ENCODE peak calls at places on chromosomes 7 and 10, in eight cellular contexts. One of them, this sample, is unnamed.
A peak's percentile ranks its signal among the peaks of the same experiment; 100 is the strongest.

GRCh38 chr10:102313221-102313896 is 68.0 kb downstream of the GBF1 start:
- DNase-seq in COLO829: no peak
- DNase-seq in AG04449: no peak
- DNase-seq in upper lobe of right lung: no peak
- DNase-seq in AML-193: no peak
- DNase-seq in caudate nucleus: no peak
- DNase-seq in NCI-H82: peak; percentile 94
- DNase-seq in right cardiac atrium: no peak
- DNase-seq in this sample: no peak

GRCh38 chr10:89550509-89550908 is 15.1 kb upstream of the SLC16A12 start:
- DNase-seq in AML-193: no peak
- DNase-seq in upper lobe of right lung: no peak
- DNase-seq in right cardiac atrium: peak; percentile 64
- DNase-seq in AG04449: no peak
- DNase-seq in caudate nucleus: no peak
- DNase-seq in NCI-H82: no peak
- DNase-seq in COLO829: peak; percentile 13
- DNase-seq in this sample: no peak

GRCh38 chr7:32588657-32589056 is 93.4 kb downstream of the AVL9 start:
- DNase-seq in right cardiac atrium: no peak
- DNase-seq in upper lobe of right lung: no peak
- DNase-seq in AG04449: peak; percentile 41
- DNase-seq in AML-193: peak; percentile 91
- DNase-seq in COLO829: peak; percentile 81
- DNase-seq in caudate nucleus: no peak
- DNase-seq in NCI-H82: no peak
- DNase-seq in this sample: peak; percentile 89

GRCh38 chr10:103919648-103920025 is 1.7 kb upstream of the STN1 start:
- DNase-seq in COLO829: no peak
- DNase-seq in AG04449: no peak
- DNase-seq in caudate nucleus: no peak
- DNase-seq in upper lobe of right lung: no peak
- DNase-seq in right cardiac atrium: no peak
- DNase-seq in NCI-H82: no peak
- DNase-seq in AML-193: no peak
- DNase-seq in this sample: no peak

GRCh38 chr10:6244510-6244909 is 41.8 kb downstream of the PFKFB3 start:
- DNase-seq in upper lobe of right lung: no peak
- DNase-seq in caudate nucleus: no peak
- DNase-seq in AML-193: no peak
- DNase-seq in COLO829: no peak
- DNase-seq in NCI-H82: peak; percentile 93
- DNase-seq in right cardiac atrium: no peak
- DNase-seq in AG04449: no peak
- DNase-seq in this sample: no peak

GRCh38 chr10:33487014-33487776 is 152.7 kb upstream of the NRP1 start:
- DNase-seq in caudate nucleus: no peak
- DNase-seq in AML-193: no peak
- DNase-seq in AG04449: no peak
- DNase-seq in COLO829: peak; percentile 3
- DNase-seq in right cardiac atrium: no peak
- DNase-seq in NCI-H82: peak; percentile 9
- DNase-seq in upper lobe of right lung: no peak
- DNase-seq in this sample: peak; percentile 38

GRCh38 chr10:35712486-35712885 is 70.4 kb upstream of the FZD8 start:
- DNase-seq in upper lobe of right lung: no peak
- DNase-seq in AG04449: no peak
- DNase-seq in caudate nucleus: no peak
- DNase-seq in NCI-H82: no peak
- DNase-seq in COLO829: no peak
- DNase-seq in AML-193: no peak
- DNase-seq in right cardiac atrium: no peak
- DNase-seq in this sample: no peak

GRCh38 chr7:91375378-91375777 is 111.1 kb downstream of the FZD1 start:
- DNase-seq in upper lobe of right lung: no peak
- DNase-seq in AML-193: no peak
- DNase-seq in AG04449: no peak
- DNase-seq in NCI-H82: no peak
- DNase-seq in caudate nucleus: no peak
- DNase-seq in right cardiac atrium: no peak
- DNase-seq in COLO829: no peak
- DNase-seq in this sample: no peak

GRCh38 chr7:68484731-68485130 is 1113.5 kb upstream of the AUTS2 start:
- DNase-seq in COLO829: no peak
- DNase-seq in NCI-H82: no peak
- DNase-seq in upper lobe of right lung: no peak
- DNase-seq in AG04449: no peak
- DNase-seq in caudate nucleus: peak; percentile 1
- DNase-seq in right cardiac atrium: no peak
- DNase-seq in AML-193: no peak
- DNase-seq in this sample: no peak

GRCh38 chr10:101118031-101118430 is 13.1 kb upstream of the TLX1 start:
- DNase-seq in NCI-H82: no peak
- DNase-seq in upper lobe of right lung: no peak
- DNase-seq in COLO829: peak; percentile 36
- DNase-seq in AML-193: no peak
- DNase-seq in right cardiac atrium: no peak
- DNase-seq in caudate nucleus: no peak
- DNase-seq in AG04449: no peak
- DNase-seq in this sample: no peak

GRCh38 chr7:134450296-134451000 is 8.5 kb downstream of the AKR1B1 start:
- DNase-seq in upper lobe of right lung: no peak
- DNase-seq in AG04449: no peak
- DNase-seq in NCI-H82: no peak
- DNase-seq in right cardiac atrium: no peak
- DNase-seq in caudate nucleus: no peak
- DNase-seq in COLO829: no peak
- DNase-seq in AML-193: no peak
- DNase-seq in this sample: no peak

GRCh38 chr7:82114237-82114636 is 329.3 kb downstream of the CACNA2D1 start:
- DNase-seq in AG04449: no peak
- DNase-seq in AML-193: no peak
- DNase-seq in NCI-H82: peak; percentile 50
- DNase-seq in COLO829: no peak
- DNase-seq in caudate nucleus: no peak
- DNase-seq in upper lobe of right lung: no peak
- DNase-seq in right cardiac atrium: no peak
- DNase-seq in this sample: no peak

GRCh38 chr10:91374054-91374453 is 36.1 kb upstream of the HECTD2 start:
- DNase-seq in NCI-H82: no peak
- DNase-seq in AG04449: no peak
- DNase-seq in COLO829: no peak
- DNase-seq in upper lobe of right lung: no peak
- DNase-seq in caudate nucleus: no peak
- DNase-seq in AML-193: no peak
- DNase-seq in right cardiac atrium: no peak
- DNase-seq in this sample: no peak

GRCh38 chr7:129343099-129343700 is 91.0 kb upstream of the STRIP2 start:
- DNase-seq in NCI-H82: peak; percentile 59
- DNase-seq in upper lobe of right lung: no peak
- DNase-seq in AG04449: no peak
- DNase-seq in AML-193: peak; percentile 52
- DNase-seq in caudate nucleus: no peak
- DNase-seq in COLO829: peak; percentile 69
- DNase-seq in right cardiac atrium: no peak
- DNase-seq in this sample: peak; percentile 64

GRCh38 chr10:30013684-30014246 is 45.6 kb downstream of the JCAD start:
- DNase-seq in AG04449: no peak
- DNase-seq in right cardiac atrium: peak; percentile 87
- DNase-seq in COLO829: no peak
- DNase-seq in upper lobe of right lung: no peak
- DNase-seq in NCI-H82: no peak
- DNase-seq in caudate nucleus: no peak
- DNase-seq in AML-193: no peak
- DNase-seq in this sample: peak; percentile 43

GRCh38 chr7:96786261-96786997 is 76.8 kb upstream of the SEM1 start:
- DNase-seq in caudate nucleus: no peak
- DNase-seq in upper lobe of right lung: no peak
- DNase-seq in right cardiac atrium: peak; percentile 61
- DNase-seq in AG04449: no peak
- DNase-seq in COLO829: no peak
- DNase-seq in AML-193: no peak
- DNase-seq in NCI-H82: no peak
- DNase-seq in this sample: no peak

GRCh38 chr7:114243019-114243507 is 171.6 kb upstream of the FOXP2 start:
- DNase-seq in upper lobe of right lung: no peak
- DNase-seq in AG04449: no peak
- DNase-seq in COLO829: no peak
- DNase-seq in right cardiac atrium: no peak
- DNase-seq in caudate nucleus: no peak
- DNase-seq in NCI-H82: no peak
- DNase-seq in AML-193: no peak
- DNase-seq in this sample: no peak